ENCODE peak calls at places on chromosomes 5 and 9, in seven cellular contexts. J is heart right ventricle, P is iPS DF 6.9, O is aorta, B is pancreas, A is tibial artery, Q is GM23248. N is an unnamed sample.

GRCh38 chr9:131874447-131874846 is 134.6 kb upstream of the RAPGEF1 start:
- DNase-seq in P (no peak), O (no peak), Q (no peak), A (no peak), J (no peak), B (no peak), N (no peak)

GRCh38 chr9:117800389-117800788 is 96.2 kb downstream of the TLR4 start:
- DNase-seq in O (no peak), Q (no peak), A (no peak), P (no peak), B (no peak), J (no peak), N (no peak)

GRCh38 chr5:130135506-130135905 is 231.2 kb downstream of the CHSY3 start:
- DNase-seq in A (no peak), P (no peak), B (no peak), O (no peak), Q (peak; percentile 74), J (no peak), N (no peak)

GRCh38 chr9:5892456-5893133 is 1.9 kb downstream of the MLANA start:
- DNase-seq in B (no peak), A (no peak), Q (no peak), J (no peak), O (no peak), P (no peak), N (no peak)

GRCh38 chr5:132526290-132526973 is 16.9 kb downstream of the IL5 start:
- DNase-seq in B (peak; percentile 67), J (peak; percentile 9), Q (peak; percentile 66), O (no peak), A (no peak), P (no peak), N (peak; percentile 17)

GRCh38 chr5:159341914-159342313 is 11.6 kb upstream of the IL12B start:
- DNase-seq in J (peak; percentile 24), P (no peak), Q (peak; percentile 93), O (peak; percentile 67), B (no peak), A (peak; percentile 73), N (peak; percentile 42)

GRCh38 chr5:165057156-165057555 is 1551.7 kb downstream of the MAT2B start:
- DNase-seq in O (no peak), B (no peak), J (no peak), A (no peak), P (no peak), Q (no peak), N (no peak)

GRCh38 chr9:121204121-121204520 is 2.5 kb upstream of the RAB14 start:
- DNase-seq in P (no peak), Q (no peak), A (no peak), O (no peak), J (no peak), B (no peak), N (no peak)

GRCh38 chr5:21642321-21642720 is 1210.8 kb downstream of the CDH12 start:
- DNase-seq in B (no peak), J (no peak), A (no peak), P (no peak), O (no peak), Q (no peak), N (no peak)

GRCh38 chr5:149921597-149921996 is 23.0 kb downstream of the PDE6A start:
- DNase-seq in O (no peak), P (no peak), Q (no peak), J (no peak), B (no peak), A (no peak), N (no peak)

GRCh38 chr5:114367029-114367428 is 5.2 kb downstream of the KCNN2 start:
- DNase-seq in J (no peak), Q (peak; percentile 20), B (no peak), A (no peak), O (no peak), P (no peak), N (no peak)

GRCh38 chr9:83191154-83191553 is 128.2 kb upstream of the RASEF start:
- DNase-seq in P (no peak), J (no peak), B (no peak), O (no peak), Q (no peak), A (no peak), N (no peak)

GRCh38 chr9:117687532-117687931 is 16.7 kb upstream of the TLR4 start:
- DNase-seq in B (no peak), A (no peak), Q (no peak), P (no peak), O (no peak), J (no peak), N (peak; percentile 73)

GRCh38 chr5:147225938-147226337 is 8.9 kb upstream of the STK32A start:
- DNase-seq in P (no peak), J (no peak), O (no peak), B (no peak), Q (no peak), A (no peak), N (no peak)

GRCh38 chr5:1726469-1726865 is 73.2 kb downstream of the MRPL36 start:
- DNase-seq in J (no peak), Q (no peak), A (no peak), P (no peak), O (no peak), B (peak; percentile 30), N (no peak)

GRCh38 chr5:39599721-39600431 is 175.1 kb upstream of the DAB2 start:
- DNase-seq in B (no peak), Q (peak; percentile 76), J (no peak), P (no peak), O (no peak), A (no peak), N (no peak)

GRCh38 chr5:1930880-1931589 is 48.3 kb upstream of the IRX4 start:
- DNase-seq in O (no peak), A (peak; percentile 70), B (peak; percentile 88), Q (peak; percentile 13), P (no peak), J (peak; percentile 54), N (no peak)

GRCh38 chr5:143992461-143992860 is 178.0 kb downstream of the YIPF5 start:
- DNase-seq in J (no peak), P (no peak), Q (no peak), O (no peak), A (no peak), B (no peak), N (no peak)

GRCh38 chr5:74179701-74180100 is 460.8 kb downstream of the ENC1 start:
- DNase-seq in B (no peak), P (no peak), O (no peak), J (no peak), Q (no peak), A (no peak), N (no peak)

GRCh38 chr5:150512368-150512747 is 4.4 kb downstream of the NDST1 start:
- DNase-seq in O (no peak), P (no peak), J (no peak), A (no peak), B (peak; percentile 5), Q (peak; percentile 61), N (peak; percentile 52)

GRCh38 chr9:71647094-71647591 is 121.2 kb downstream of the CEMIP2 start:
- DNase-seq in J (peak; percentile 68), A (peak; percentile 75), P (no peak), Q (peak; percentile 72), B (no peak), O (peak; percentile 86), N (peak; percentile 79)

GRCh38 chr9:88697764-88698436 is 162.9 kb downstream of the NXNL2 start:
- DNase-seq in J (no peak), Q (peak; percentile 7), A (no peak), P (no peak), B (no peak), O (no peak), N (no peak)

GRCh38 chr5:145218019-145218418 is 617.1 kb downstream of the PRELID2 start:
- DNase-seq in O (no peak), J (no peak), A (no peak), B (no peak), P (no peak), Q (no peak), N (no peak)

GRCh38 chr9:78326564-78326963 is 29.6 kb downstream of the PSAT1 start:
- DNase-seq in Q (no peak), O (no peak), A (no peak), B (no peak), P (no peak), J (no peak), N (no peak)

GRCh38 chr5:172410160-172410559 is 44.2 kb downstream of the SH3PXD2B start:
- DNase-seq in A (no peak), P (no peak), O (no peak), J (no peak), B (no peak), Q (peak; percentile 73), N (no peak)

GRCh38 chr5:133853972-133854371 is 114.5 kb downstream of the C5orf15 start:
- DNase-seq in O (no peak), B (no peak), P (no peak), A (no peak), J (no peak), Q (no peak), N (no peak)

GRCh38 chr5:79236364-79236969 is 536 bp downstream of the JMY start:
- DNase-seq in O (peak; percentile 52), A (peak; percentile 66), B (peak; percentile 66), P (no peak), Q (peak; percentile 68), J (peak; percentile 30), N (no peak)

GRCh38 chr5:58184910-58185309 is 275.0 kb downstream of the PLK2 start:
- DNase-seq in P (no peak), O (no peak), B (no peak), Q (peak; percentile 80), J (no peak), A (no peak), N (no peak)

GRCh38 chr5:124395287-124395686 is 351.2 kb downstream of the ZNF608 start:
- DNase-seq in P (no peak), J (no peak), Q (no peak), O (no peak), B (no peak), A (no peak), N (no peak)

GRCh38 chr5:54455413-54456157 is at the start of gene HSPB3:
- DNase-seq in Q (peak; percentile 97), J (peak; percentile 34), O (no peak), P (no peak), A (no peak), B (no peak), N (peak; percentile 22)

GRCh38 chr5:82422001-82422740 is 144.0 kb upstream of the RPS23 start:
- DNase-seq in A (no peak), B (no peak), Q (no peak), J (no peak), P (no peak), O (no peak), N (no peak)
- H3K27ac ChIP-seq in A (peak overlapping the region; percentile 33), B (no peak overlapping the region), Q (no peak overlapping the region), J (peak overlapping the region; percentile 40), P (no peak overlapping the region), O (no peak overlapping the region), N (no peak overlapping the region)

GRCh38 chr5:68287976-68288755 is 72.6 kb downstream of the PIK3R1 start:
- DNase-seq in O (peak; percentile 80), J (peak; percentile 70), B (peak; percentile 75), Q (peak; percentile 78), P (no peak), A (peak; percentile 85), N (peak; percentile 66)
- H3K4me1 ChIP-seq in O (peaks cover 3% of the 10 kb centered on the region), J (peaks cover 79% of the 10 kb centered on the region), B (peaks cover 17% of the 10 kb centered on the region), Q (peaks cover 61% of the 10 kb centered on the region), P (peaks cover 3% of the 10 kb centered on the region), A (no peaks in the 10 kb centered on the region), N (peaks cover 59% of the 10 kb centered on the region)

GRCh38 chr9:113148377-113148715 is 2.5 kb upstream of the SLC31A2 start:
- DNase-seq in A (no peak), P (no peak), O (no peak), J (no peak), Q (no peak), B (no peak), N (no peak)
- H3K27ac ChIP-seq in A (no peak overlapping the region), P (no peak overlapping the region), O (no peak overlapping the region), J (no peak overlapping the region), Q (no peak overlapping the region), B (no peak overlapping the region), N (no peak overlapping the region)

GRCh38 chr9:130304643-130305042 is 39.1 kb downstream of the HMCN2 start:
- DNase-seq in J (no peak), B (peak; percentile 42), O (peak; percentile 50), A (no peak), Q (no peak), P (no peak), N (no peak)
- H3K4me1 ChIP-seq in J (peaks cover 42% of the 10 kb centered on the region), B (no peaks in the 10 kb centered on the region), O (no peaks in the 10 kb centered on the region), A (no peaks in the 10 kb centered on the region), Q (peaks cover 10% of the 10 kb centered on the region), P (no peaks in the 10 kb centered on the region), N (peaks cover 23% of the 10 kb centered on the region)

N was measured in transverse colon.